ENCODE peak calls at places on chromosome 17, in ten cellular contexts. K is astrocyte; Q is stimulated activated CD4-positive, alpha-beta T cell treated with anti-CD3 and anti-CD28 coated beads, Interleukin-1b, Interleukin-23, amount 100 ng/mL, for 24 hours; X is HT-29; V is anterior cingulate cortex; C is RWPE1; A is endothelial cell; U is AG04450; E is lung microvascular endothelial cell; G is HAP-1. N is an unnamed sample.

GRCh38 chr17:38322156-38322779 is 21.5 kb downstream of the GPR179 start:
- DNase-seq in V (no peak), K (peak), E (peak), U (no peak), X (peak), C (peak), G (peak), Q (peak), A (peak), N (no peak)

GRCh38 chr17:64781394-64781793 is 119.3 kb upstream of the SMURF2 start:
- DNase-seq in G (peak), K (peak), A (peak), Q (no peak), X (peak), U (no peak), E (peak), V (no peak), C (peak), N (no peak)

GRCh38 chr17:50457621-50458020 is 11.1 kb downstream of the CHAD start:
- DNase-seq in V (no peak), A (no peak), X (no peak), E (no peak), Q (no peak), U (no peak), C (no peak), K (no peak), G (no peak), N (no peak)

GRCh38 chr17:29131814-29132682 is 48.1 kb downstream of the MYO18A start:
- DNase-seq in A (no peak), G (no peak), U (peak), X (no peak), C (no peak), Q (no peak), K (peak), V (no peak), E (no peak), N (no peak)

GRCh38 chr17:75487351-75488070 is 27.8 kb downstream of the CASKIN2 start:
- DNase-seq in X (no peak), V (no peak), G (no peak), E (peak), C (no peak), K (no peak), U (no peak), A (no peak), Q (no peak), N (no peak)

GRCh38 chr17:66379539-66379938 is 77.1 kb downstream of the PRKCA start:
- DNase-seq in E (no peak), G (no peak), V (no peak), Q (no peak), C (no peak), U (no peak), K (no peak), A (no peak), X (no peak), N (no peak)

GRCh38 chr17:27284811-27285415 is 9.0 kb upstream of the WSB1 start:
- DNase-seq in E (peak), G (no peak), C (no peak), X (no peak), A (no peak), V (no peak), K (no peak), U (no peak), Q (no peak), N (no peak)

GRCh38 chr17:67239597-67239996 is 5.4 kb downstream of the HELZ start:
- DNase-seq in C (no peak), Q (no peak), G (no peak), A (no peak), U (no peak), K (peak), E (peak), X (no peak), V (no peak), N (no peak)

GRCh38 chr17:42775534-42776098 is 2.4 kb downstream of the VPS25 start:
- DNase-seq in G (no peak), X (no peak), C (no peak), K (peak), U (no peak), V (no peak), A (peak), E (peak), Q (no peak), N (no peak)

GRCh38 chr17:71188811-71189492 is 931.9 kb upstream of the SOX9 start:
- DNase-seq in C (peak), A (no peak), V (no peak), U (peak), X (no peak), E (no peak), Q (no peak), K (peak), G (no peak), N (no peak)

GRCh38 chr17:50267074-50267841 is 7.0 kb upstream of the TMEM92 start:
- DNase-seq in G (no peak), A (no peak), C (no peak), E (no peak), K (no peak), V (no peak), X (no peak), Q (no peak), U (no peak), N (no peak)

GRCh38 chr17:21282231-21282630 is 2.3 kb upstream of the MAP2K3 start:
- DNase-seq in A (no peak), X (no peak), U (peak), G (no peak), E (peak), Q (no peak), K (peak), V (no peak), C (peak), N (no peak)

GRCh38 chr17:32627233-32628008 is 140.6 kb downstream of the CDK5R1 start:
- DNase-seq in K (peak), X (no peak), U (no peak), C (no peak), E (no peak), V (peak), A (no peak), Q (no peak), G (peak), N (peak)

GRCh38 chr17:37239690-37240344 is 136.0 kb upstream of the C17orf78 start:
- DNase-seq in G (no peak), Q (no peak), K (peak), U (no peak), V (no peak), E (peak), A (no peak), C (peak), X (peak), N (no peak)

GRCh38 chr17:32518856-32519768 is 32.3 kb downstream of the CDK5R1 start:
- DNase-seq in K (peak), E (peak), U (no peak), V (no peak), Q (no peak), X (peak), A (peak), C (peak), G (peak), N (peak)

GRCh38 chr17:1989135-1989534 is 36.0 kb downstream of the RTN4RL1 start:
- DNase-seq in C (peak), X (no peak), K (peak), E (peak), V (no peak), U (peak), Q (no peak), G (no peak), A (no peak), N (no peak)

GRCh38 chr17:68439656-68440290 is 17.5 kb downstream of the WIPI1 start:
- DNase-seq in Q (no peak), C (no peak), X (no peak), G (no peak), A (no peak), V (no peak), K (no peak), U (no peak), E (no peak), N (no peak)

GRCh38 chr17:83173180-83173996 is 94.0 kb downstream of the METRNL start:
- DNase-seq in K (no peak), Q (no peak), G (no peak), X (no peak), A (no peak), U (no peak), V (no peak), E (no peak), C (no peak), N (no peak)

GRCh38 chr17:41223821-41224220 is 2.6 kb upstream of the KRTAP9-2 start:
- DNase-seq in G (no peak), C (no peak), Q (no peak), V (no peak), U (no peak), A (no peak), E (no peak), X (no peak), K (no peak), N (no peak)

N was measured in NT2/D1.